ENCODE peak calls at places on chromosomes 1 and 21, in nine cellular contexts. Y is Jurkat, Clone E6-1; X is IMR-90; I is substantia nigra; U is LoVo; H is NCI-H345; F is DMS153; E is left ventricle myocardium superior; Z is central memory CD4-positive, alpha-beta T cell. V is an unnamed sample.

GRCh38 chr1:21534674-21535378 is 25.6 kb downstream of the ALPL start:
- DNase-seq in H (no peak), I (no peak), U (peak), Y (peak), X (peak), Z (no peak), F (peak), E (no peak), V (peak)

GRCh38 chr21:38811257-38811656 is 5.5 kb downstream of the ETS2 start:
- DNase-seq in E (no peak), U (no peak), X (peak), Z (no peak), F (no peak), H (no peak), I (no peak), Y (no peak), V (no peak)

GRCh38 chr21:40179167-40179566 is 311.9 kb downstream of the PCP4 start:
- DNase-seq in X (no peak), F (no peak), U (no peak), E (no peak), I (no peak), Z (no peak), Y (no peak), H (no peak), V (peak)

GRCh38 chr1:221782461-221782860 is 40.6 kb upstream of the DUSP10 start:
- DNase-seq in I (no peak), H (no peak), X (no peak), E (no peak), Y (no peak), U (no peak), F (no peak), Z (no peak), V (no peak)

GRCh38 chr1:83802023-83802422 is 196.9 kb downstream of the TTLL7 start:
- DNase-seq in X (no peak), I (no peak), U (no peak), Y (no peak), F (peak), E (no peak), Z (no peak), H (peak), V (peak)

GRCh38 chr1:18041685-18042355 is 65.8 kb upstream of the IGSF21 start:
- DNase-seq in Z (no peak), X (no peak), E (peak), I (no peak), H (no peak), F (no peak), U (no peak), Y (no peak), V (no peak)

GRCh38 chr21:34595457-34595856 is 19.5 kb downstream of the RCAN1 start:
- DNase-seq in F (no peak), H (peak), E (no peak), X (no peak), U (no peak), I (no peak), Z (no peak), Y (no peak), V (no peak)

GRCh38 chr1:159936284-159936904 is 9.0 kb downstream of the IGSF9 start:
- DNase-seq in H (peak), Z (peak), X (no peak), E (peak), Y (peak), U (peak), I (peak), F (peak), V (peak)

GRCh38 chr1:167797005-167797404 is 75.2 kb downstream of the MPZL1 start:
- DNase-seq in F (peak), Z (no peak), E (peak), Y (no peak), H (no peak), U (no peak), I (no peak), X (peak), V (peak)

GRCh38 chr1:26161408-26162219 is 2.7 kb downstream of the FAM110D start:
- DNase-seq in H (peak), I (no peak), X (peak), Y (peak), F (peak), U (peak), Z (peak), E (peak), V (peak)

GRCh38 chr1:15411593-15412487 is 2.2 kb downstream of the EFHD2 start:
- DNase-seq in Y (no peak), Z (peak), H (no peak), F (no peak), X (peak), I (no peak), E (peak), U (no peak), V (peak)

GRCh38 chr1:35838693-35839245 is 31.0 kb downstream of the AGO4 start:
- DNase-seq in X (no peak), U (no peak), H (no peak), I (no peak), F (no peak), Y (no peak), E (no peak), Z (no peak), V (no peak)

GRCh38 chr1:173208146-173208545 is 1.0 kb upstream of the TNFSF4 start:
- DNase-seq in E (no peak), F (no peak), Z (no peak), X (peak), U (no peak), I (no peak), H (no peak), Y (no peak), V (no peak)

GRCh38 chr1:2378441-2378851 is 12.9 kb downstream of the MORN1 start:
- DNase-seq in Z (no peak), I (no peak), U (no peak), E (peak), H (no peak), Y (no peak), F (no peak), X (no peak), V (no peak)

GRCh38 chr1:170194451-170194850 is 48.7 kb downstream of the NTMT2 start:
- DNase-seq in H (no peak), I (no peak), X (no peak), Y (no peak), Z (no peak), E (no peak), F (no peak), U (no peak), V (no peak)

GRCh38 chr1:235199441-235199840 is 38.4 kb upstream of the RBM34 start:
- DNase-seq in Z (no peak), H (no peak), I (no peak), F (no peak), X (peak), Y (peak), E (no peak), U (no peak), V (peak)

GRCh38 chr1:179046808-179047636 is 21.3 kb downstream of the FAM20B start:
- DNase-seq in H (no peak), Z (no peak), E (no peak), U (no peak), F (no peak), I (no peak), Y (no peak), X (no peak), V (no peak)

GRCh38 chr1:87143413-87144135 is 185.1 kb upstream of the LMO4 start:
- DNase-seq in F (no peak), Z (no peak), E (no peak), H (no peak), U (no peak), Y (no peak), I (no peak), X (no peak), V (no peak)

GRCh38 chr1:22454476-22455056 is 2.9 kb downstream of the ZBTB40 start:
- DNase-seq in I (no peak), Y (no peak), U (no peak), Z (no peak), H (no peak), E (no peak), F (no peak), X (no peak), V (no peak)

GRCh38 chr1:7616076-7616833 is 154.8 kb upstream of the VAMP3 start:
- DNase-seq in U (peak), H (no peak), I (no peak), Z (no peak), F (no peak), X (peak), E (peak), Y (peak), V (peak)